ENCODE peak calls at places on chromosome X, in five cellular contexts. R, C, Q, K and J are unnamed samples.

GRCh38 chrX:45735571-45735970 is 534.9 kb upstream of the DIPK2B start:
- DNase-seq in Q (no peak), R (no peak), C (no peak), K (no peak), J (no peak)

GRCh38 chrX:101265869-101266428 is 25.2 kb downstream of the TAF7L start:
- DNase-seq in Q (peak; percentile 65), K (no peak), R (peak; percentile 57), C (no peak), J (peak; percentile 5)

GRCh38 chrX:3712080-3712869 is 1.2 kb downstream of the PRKX start:
- DNase-seq in R (peak; percentile 27), K (no peak), C (no peak), Q (peak; percentile 36), J (no peak)

GRCh38 chrX:46704767-46705386 is 54.0 kb downstream of the SLC9A7 start:
- DNase-seq in R (peak; percentile 26), K (no peak), Q (peak; percentile 67), C (no peak), J (no peak)

GRCh38 chrX:13891367-13892146 is 74.7 kb upstream of the GPM6B start:
- DNase-seq in Q (no peak), C (no peak), K (no peak), R (no peak), J (no peak)

GRCh38 chrX:40414335-40414734 is 166.4 kb upstream of the ATP6AP2 start:
- DNase-seq in Q (no peak), C (no peak), K (no peak), R (no peak), J (no peak)

GRCh38 chrX:49204709-49205108 is 4.7 kb upstream of the SYP start:
- DNase-seq in C (no peak), Q (no peak), K (no peak), R (no peak), J (no peak)

GRCh38 chrX:45295587-45295986 is 94.9 kb upstream of the DIPK2B start:
- DNase-seq in K (no peak), Q (peak; percentile 75), R (peak; percentile 58), C (no peak), J (peak; percentile 19)

GRCh38 chrX:19065535-19065934 is 56.7 kb downstream of the ADGRG2 start:
- DNase-seq in K (no peak), R (no peak), Q (no peak), C (no peak), J (no peak)

DNA sequence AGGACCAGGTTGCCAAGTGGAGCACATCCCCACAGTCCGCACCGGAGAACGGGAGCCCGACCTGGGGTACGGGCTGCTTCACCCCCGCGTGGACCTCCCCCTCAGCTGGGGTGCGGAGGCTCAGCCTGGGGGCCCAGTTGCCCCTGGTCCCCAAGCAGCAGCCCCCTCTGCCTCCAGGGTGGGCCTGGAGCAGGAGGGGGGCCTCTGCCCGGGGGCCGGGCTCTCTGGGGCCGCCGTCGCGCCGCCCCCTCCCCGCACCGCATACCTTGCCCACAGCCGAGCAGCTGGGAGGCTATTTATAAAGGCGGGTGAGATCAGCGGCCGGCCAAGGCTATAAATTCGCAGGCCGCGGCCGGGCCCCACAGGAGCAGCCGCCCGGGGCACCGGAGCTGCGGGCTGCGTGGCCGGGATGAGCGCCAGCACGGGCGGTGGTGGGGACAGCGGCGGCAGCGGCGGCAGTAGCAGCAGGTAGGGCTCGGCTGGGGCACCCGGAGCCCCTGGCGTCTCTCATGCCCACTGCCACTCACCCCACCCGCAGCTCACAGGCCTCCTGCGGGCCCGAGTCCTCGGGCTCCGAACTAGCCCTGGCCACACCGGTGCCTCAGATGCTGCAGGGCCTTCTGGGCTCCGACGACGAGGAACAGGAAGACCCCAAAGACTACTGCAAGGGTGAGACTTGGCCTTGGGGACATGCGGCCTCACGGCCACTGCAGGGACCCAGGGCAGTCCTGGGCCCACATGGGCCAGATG is at the start of gene SRPK3:
- DNase-seq in K (no peak), Q (no peak), R (no peak), C (no peak), J (no peak)
- H3K4me3 ChIP-seq in K (no peak within 1 kb of the TSS), Q (no peak within 1 kb of the TSS), R (no peak within 1 kb of the TSS), C (no peak within 1 kb of the TSS), J (no peak within 1 kb of the TSS)

DNA sequence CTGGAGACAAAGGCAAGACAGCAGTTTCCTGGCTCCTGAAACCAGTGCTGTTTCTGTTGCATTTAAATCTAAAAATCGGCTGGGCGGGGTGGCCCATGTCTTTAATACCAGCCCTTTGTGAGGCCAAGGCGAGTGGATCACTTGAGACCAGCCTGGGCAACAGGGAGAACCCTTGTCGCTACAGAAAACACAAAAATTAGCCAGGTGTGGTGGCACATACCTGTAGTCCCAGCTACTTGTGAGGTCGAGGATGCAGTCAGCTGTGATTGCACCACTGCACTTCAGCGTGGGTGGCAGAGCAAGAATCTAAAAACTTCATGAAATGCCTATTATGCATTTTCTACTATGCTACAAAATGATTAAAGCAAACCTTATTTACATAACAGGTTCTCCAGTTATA is 205.4 kb upstream of the ITM2A start:
- DNase-seq in C (no peak), Q (no peak), K (no peak), R (no peak), J (no peak)
- TF ChIP-seq CTCF in C (no peak), Q (no peak), K (no peak), R (no peak), J (no peak)

DNA sequence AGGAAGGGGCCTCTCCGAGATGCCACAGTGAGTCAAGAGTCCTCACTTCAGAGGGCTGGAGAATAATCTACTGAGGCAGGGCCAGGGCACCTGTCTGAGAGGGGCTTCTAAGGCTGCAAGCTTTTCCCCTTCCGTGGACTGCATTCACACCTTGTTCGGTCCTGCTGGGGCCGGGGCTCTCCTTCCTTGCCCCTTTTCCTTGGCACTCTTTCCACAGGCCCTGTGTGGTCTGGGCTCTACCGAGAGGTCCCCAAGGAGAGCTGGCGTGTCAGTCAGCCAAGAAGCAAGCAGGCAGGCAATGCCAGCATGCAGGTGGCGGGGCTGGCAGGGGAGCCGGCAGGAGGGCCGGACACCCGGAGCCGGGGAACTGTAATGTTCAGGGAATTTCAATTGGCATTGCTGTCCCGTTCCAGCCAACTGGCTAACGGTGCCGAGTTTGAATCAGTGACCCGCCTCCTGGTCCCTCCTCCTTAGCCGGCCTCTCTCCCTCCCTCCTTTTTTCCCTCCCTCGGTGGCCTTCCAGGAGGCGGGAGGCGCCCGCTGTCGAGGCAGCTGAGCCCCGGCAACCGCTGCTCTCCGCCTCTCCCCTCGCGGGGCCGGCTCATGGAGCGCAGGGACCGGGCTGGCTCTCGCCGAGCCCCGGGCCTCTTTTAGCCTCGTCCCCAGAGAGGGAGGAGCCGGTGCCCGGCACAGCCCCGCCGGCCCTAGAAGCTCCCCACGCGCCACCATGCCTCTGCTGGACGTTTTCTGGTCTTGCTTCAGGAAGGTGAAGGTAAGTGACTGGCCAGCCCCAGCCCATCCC is at the start of gene STARD8:
- DNase-seq in R (peak; percentile 47), C (no peak), Q (peak; percentile 23), K (peak; percentile 34), J (no peak)
- H3K4me3 ChIP-seq in R (peak within 1 kb of the TSS; percentile 47), C (no peak within 1 kb of the TSS), Q (peak within 1 kb of the TSS; percentile 45), K (no peak within 1 kb of the TSS), J (peak within 1 kb of the TSS; percentile 43)

GRCh38 chrX:130082244-130083106 is 27.8 kb downstream of the ELF4 start:
- DNase-seq in K (no peak), R (peak; percentile 33), Q (peak; percentile 36), C (peak; percentile 69), J (no peak)
- TF ChIP-seq CTCF in K (no peak), R (peak; percentile 30), Q (peak; percentile 32), C (peak; percentile 52), J (no peak)

DNA sequence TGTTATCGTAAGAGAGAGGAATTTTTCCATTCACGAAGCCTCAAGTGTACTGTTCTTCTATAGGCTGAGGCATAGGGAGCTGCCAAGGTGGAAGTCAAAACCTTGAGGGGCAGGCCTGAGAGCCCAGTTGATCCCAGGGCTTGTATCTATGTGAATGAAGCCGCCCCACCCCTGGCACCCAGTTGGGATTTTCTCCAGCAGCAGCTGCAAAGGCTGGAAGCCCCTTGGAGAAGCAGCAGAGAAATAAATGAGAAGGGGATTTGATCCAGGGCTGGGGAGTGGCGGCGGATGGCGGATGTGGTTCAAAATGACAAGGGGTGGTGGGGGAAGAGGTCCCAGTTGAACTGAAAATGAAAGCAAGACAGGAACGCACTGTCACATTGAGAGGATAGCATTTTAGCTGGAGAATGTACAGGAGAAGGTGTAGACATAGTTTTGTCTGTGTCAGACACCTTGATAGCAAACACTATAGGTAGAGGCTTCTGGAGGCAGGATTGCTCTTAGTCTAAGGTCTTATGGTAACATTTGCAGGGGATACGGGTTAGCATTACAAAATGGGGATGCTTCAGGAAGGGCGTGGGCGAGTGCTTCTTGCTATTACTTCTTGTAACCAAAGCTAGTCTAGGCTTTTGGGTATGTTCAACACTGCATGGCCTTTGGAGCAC is 32.6 kb downstream of the DOCK11 start:
- DNase-seq in Q (no peak), C (peak; percentile 59), R (no peak), K (no peak), J (no peak)
- H3K4me3 ChIP-seq in Q (no peak overlapping the region), C (no peak overlapping the region), R (no peak overlapping the region), K (no peak overlapping the region), J (no peak overlapping the region)

DNA sequence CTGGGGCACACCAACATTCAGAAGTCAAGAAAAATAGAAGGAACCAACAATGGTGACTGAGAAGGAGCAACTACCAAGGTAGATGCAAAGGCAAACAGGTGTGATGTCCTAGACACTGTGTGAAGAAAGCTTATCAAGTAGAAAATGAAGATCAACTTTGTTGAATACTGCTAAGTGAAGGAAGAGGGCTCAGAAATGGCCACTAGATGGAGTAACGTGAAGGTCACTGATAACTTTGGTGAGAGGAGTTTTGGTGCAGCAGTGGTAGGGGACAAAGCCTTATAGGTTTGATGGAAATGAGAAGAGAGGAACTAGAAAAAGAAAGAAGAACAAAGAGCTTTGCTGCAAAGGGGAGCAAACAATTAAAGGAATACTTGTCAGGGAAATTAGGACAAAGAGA is 23.5 kb downstream of the OTC start:
- DNase-seq in Q (peak; percentile 43), R (no peak), K (no peak), C (no peak), J (no peak)
- TF ChIP-seq CTCF in Q (peak; percentile 60), R (peak; percentile 46), K (peak; percentile 37), C (peak; percentile 49), J (peak; percentile 46)

DNA sequence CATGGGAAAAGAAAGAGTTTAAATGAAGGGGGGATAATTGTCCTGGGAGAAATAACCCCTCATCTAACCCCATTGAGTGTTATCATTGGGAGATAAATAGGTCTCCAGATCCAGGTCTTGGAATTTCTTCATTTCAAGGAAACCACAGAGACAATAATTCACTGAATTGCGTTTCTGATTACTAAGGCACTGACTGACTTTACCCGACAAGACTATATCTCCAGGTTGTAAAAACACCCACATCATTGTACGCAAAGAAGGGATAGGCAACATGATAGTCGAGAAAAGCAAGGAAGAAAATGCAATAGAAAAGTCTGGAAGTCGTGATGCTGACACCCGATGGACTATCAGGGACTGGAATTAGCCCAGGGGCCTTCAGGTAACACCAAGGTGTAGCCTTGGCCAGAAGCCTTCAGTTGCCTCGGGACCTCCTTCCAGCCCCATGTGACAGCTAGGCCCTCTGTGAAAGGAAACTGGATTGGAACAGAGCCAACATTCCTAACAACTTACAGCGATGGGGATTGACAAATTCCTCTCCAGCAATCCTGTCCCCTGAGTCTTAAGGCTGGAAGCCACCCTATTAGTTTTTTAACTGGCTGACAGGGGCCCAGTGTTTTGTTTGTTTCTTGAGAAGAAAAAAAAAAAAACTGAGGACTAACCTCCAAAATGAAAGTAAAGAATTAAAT is 46.6 kb upstream of the RAB9B start:
- DNase-seq in R (peak; percentile 79), K (peak; percentile 12), C (no peak), Q (peak; percentile 72), J (peak; percentile 11)
- H3K4me3 ChIP-seq in R (no peak overlapping the region), K (no peak overlapping the region), C (no peak overlapping the region), Q (no peak overlapping the region), J (no peak overlapping the region)